ENCODE peak calls at places on chromosomes 7 and 10, in eight cellular contexts. W, F, V, S, B, J, L and X are unnamed samples. For H3K36me3, the result is how much of the 10 kb centered on the place peaks cover.

GRCh38 chr10:77296534-77297369 is 340.9 kb downstream of the KCNMA1 start:
- DNase-seq in W (no peak), F (no peak), V (no peak), S (no peak), B (no peak), J (no peak), L (no peak), X (no peak)

GRCh38 chr10:51421853-51422252 is 277.5 kb downstream of the CSTF2T start:
- DNase-seq in W (no peak), F (peak), V (no peak), S (no peak), B (no peak), J (peak), L (no peak), X (no peak)

GRCh38 chr7:87445897-87446296 is 29.6 kb downstream of the ABCB4 start:
- DNase-seq in W (no peak), F (no peak), V (no peak), S (no peak), B (no peak), J (peak), L (no peak), X (no peak)

GRCh38 chr10:102413806-102414561 is 4.6 kb downstream of the PSD start:
- DNase-seq in W (no peak), F (no peak), V (no peak), S (no peak), B (no peak), J (no peak), L (no peak), X (no peak)

GRCh38 chr10:119348516-119349240 is 141.3 kb downstream of the GRK5 start:
- DNase-seq in W (peak), F (peak), V (no peak), S (no peak), B (no peak), J (peak), L (no peak), X (no peak)

GRCh38 chr7:154450434-154450833 is 398.2 kb downstream of the DPP6 start:
- DNase-seq in W (no peak), F (no peak), V (no peak), S (no peak), B (no peak), J (no peak), L (no peak), X (no peak)

GRCh38 chr10:124589491-124590006 is 127.9 kb downstream of the LHPP start:
- DNase-seq in W (peak), F (peak), V (no peak), S (no peak), B (peak), J (no peak), L (no peak), X (no peak)

GRCh38 chr7:2736411-2736914 is 48.5 kb downstream of the AMZ1 start:
- DNase-seq in W (no peak), F (no peak), V (no peak), S (no peak), B (no peak), J (no peak), L (no peak), X (peak)

GRCh38 chr7:6142871-6143380 is 111.8 kb downstream of the ANKRD61 start:
- DNase-seq in W (no peak), F (no peak), V (no peak), S (no peak), B (no peak), J (no peak), L (no peak), X (no peak)

GRCh38 chr10:8049151-8049873 is 5.2 kb upstream of the GATA3 start:
- DNase-seq in W (no peak), F (no peak), V (no peak), S (peak), B (no peak), J (no peak), L (no peak), X (no peak)

GRCh38 chr7:66964391-66964790 is 31.0 kb downstream of the SBDS start:
- DNase-seq in W (no peak), F (peak), V (no peak), S (no peak), B (no peak), J (no peak), L (no peak), X (no peak)

GRCh38 chr7:94056796-94057207 is 52.6 kb upstream of the BET1 start:
- DNase-seq in W (no peak), F (peak), V (peak), S (peak), B (no peak), J (no peak), L (no peak), X (no peak)

GRCh38 chr7:87564290-87564963 is 36.3 kb downstream of the ABCB1 start:
- DNase-seq in W (no peak), F (peak), V (peak), S (peak), B (no peak), J (no peak), L (peak), X (no peak)

GRCh38 chr10:48609899-48610584 is 5.2 kb upstream of the ARHGAP22 start:
- DNase-seq in W (no peak), F (no peak), V (no peak), S (no peak), B (no peak), J (no peak), L (no peak), X (no peak)

GRCh38 chr7:102991540-102992214 is 78.9 kb downstream of the LRRC17 start:
- DNase-seq in W (no peak), F (peak), V (no peak), S (no peak), B (peak), J (no peak), L (peak), X (peak)

GRCh38 chr7:4747746-4748145 is 27.7 kb upstream of the AP5Z1 start:
- DNase-seq in W (no peak), F (no peak), V (no peak), S (no peak), B (no peak), J (no peak), L (no peak), X (no peak)

GRCh38 chr10:123994417-123995081 is 98.8 kb downstream of the CHST15 start:
- DNase-seq in W (peak), F (peak), V (peak), S (peak), B (peak), J (peak), L (peak), X (peak)

GRCh38 chr10:118701529-118702323 is 53.0 kb downstream of the CACUL1 start:
- DNase-seq in W (no peak), F (no peak), V (no peak), S (peak), B (no peak), J (no peak), L (no peak), X (no peak)

GRCh38 chr7:889025-889390 is 12.7 kb downstream of the GET4 start:
- DNase-seq in W (no peak), F (no peak), V (no peak), S (no peak), B (no peak), J (no peak), L (no peak), X (no peak)

GRCh38 chr7:891805-892204 is 15.5 kb downstream of the GET4 start:
- DNase-seq in W (no peak), F (no peak), V (no peak), S (no peak), B (no peak), J (no peak), L (no peak), X (no peak)

GRCh38 chr7:891291-891690 is 14.9 kb downstream of the GET4 start:
- DNase-seq in W (no peak), F (no peak), V (no peak), S (no peak), B (no peak), J (no peak), L (no peak), X (no peak)

GRCh38 chr7:889391-889790 is 13.0 kb downstream of the GET4 start:
- DNase-seq in W (no peak), F (no peak), V (no peak), S (peak), B (no peak), J (no peak), L (no peak), X (no peak)

DNA sequence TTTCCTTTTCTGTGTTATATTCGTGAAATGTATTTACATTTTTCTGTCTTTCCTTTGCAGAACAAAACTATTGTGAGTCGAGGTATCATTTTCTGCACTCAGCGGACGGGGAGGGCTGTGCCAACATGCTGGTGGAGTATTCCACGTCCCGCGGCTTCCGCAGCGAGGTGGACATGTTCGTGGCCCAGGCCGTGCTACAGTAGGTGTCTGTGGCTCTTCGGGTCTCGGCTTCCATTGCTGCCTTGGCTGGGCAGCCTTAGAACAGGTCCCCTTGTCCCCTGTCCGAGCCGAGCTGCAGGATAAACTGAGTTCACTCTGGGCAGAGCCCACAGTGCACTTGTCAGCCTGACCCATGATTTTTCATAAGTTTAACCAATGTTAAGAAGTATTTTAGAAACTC is 14.5 kb downstream of the GET4 start:
- DNase-seq in W (no peak), F (no peak), V (no peak), S (no peak), B (no peak), J (no peak), L (no peak), X (no peak)
- H3K36me3 ChIP-seq in W (under half), F (under half), V (half or more), S (under half), B (under half), J (half or more), L (under half), X (half or more)

GRCh38 chr10:73339436-73339835 is 19.2 kb downstream of the CFAP70 start:
- DNase-seq in W (no peak), F (no peak), V (no peak), S (no peak), B (no peak), J (peak), L (no peak), X (no peak)
- H3K27ac ChIP-seq in W (no peak), F (no peak), V (no peak), S (no peak), B (no peak), J (no peak), L (no peak), X (no peak)

GRCh38 chr10:28595618-28596017 is 62.7 kb downstream of the WAC start:
- DNase-seq in W (no peak), F (peak), V (no peak), S (no peak), B (no peak), J (no peak), L (no peak), X (no peak)

GRCh38 chr10:28604567-28605536 is 71.9 kb downstream of the WAC start:
- DNase-seq in W (no peak), F (no peak), V (no peak), S (no peak), B (no peak), J (no peak), L (peak), X (no peak)

GRCh38 chr10:28594401-28594800 is 61.5 kb downstream of the WAC start:
- DNase-seq in W (no peak), F (no peak), V (no peak), S (no peak), B (no peak), J (no peak), L (no peak), X (no peak)

GRCh38 chr10:28600056-28600455 is 67.1 kb downstream of the WAC start:
- DNase-seq in W (no peak), F (no peak), V (no peak), S (no peak), B (no peak), J (no peak), L (no peak), X (no peak)
- H3K36me3 ChIP-seq in W (under half), F (under half), V (under half), S (under half), B (under half), J (half or more), L (under half), X (under half)

GRCh38 chr7:47952224-47952623 is 4.0 kb upstream of the PKD1L1 start:
- DNase-seq in W (no peak), F (no peak), V (no peak), S (no peak), B (no peak), J (no peak), L (no peak), X (no peak)
- H3K27ac ChIP-seq in W (no peak), F (no peak), V (no peak), S (no peak), B (no peak), J (no peak), L (no peak), X (no peak)